ENCODE peak calls at places on chromosome 22, in four cellular contexts. A is activated CD8-positive, alpha-beta memory T cell treated with anti-CD3 and anti-CD28 coated beads for 48 hours; E is amniotic stem cell; U is DMS 273 treated with DMSO at 0.1 percent for 48 hours. H is an unnamed sample.

GRCh38 chr22:39360674-39361413 is 11.1 kb downstream of the SYNGR1 start:
- DNase-seq in E (no peak), A (no peak), U (no peak), H (no peak)

GRCh38 chr22:19871845-19872778 is 17.4 kb upstream of the GNB1L start:
- DNase-seq in U (no peak), A (no peak), E (no peak), H (no peak)

GRCh38 chr22:26768986-26769385 is 111.6 kb downstream of the MIAT start:
- DNase-seq in E (no peak), A (no peak), U (no peak), H (no peak)

GRCh38 chr22:20988573-20989322 is 6.7 kb downstream of the LZTR1 start:
- DNase-seq in E (no peak), A (no peak), U (no peak), H (no peak)

GRCh38 chr22:48894804-48895250 is 932.8 kb downstream of the BRD1 start:
- DNase-seq in U (no peak), A (no peak), E (no peak), H (no peak)

GRCh38 chr22:30234786-30235470 is 11.6 kb downstream of the LIF start:
- DNase-seq in E (no peak), A (no peak), U (peak; percentile 72), H (peak; percentile 48)

GRCh38 chr22:30226192-30226832 is 20.2 kb downstream of the LIF start:
- DNase-seq in A (no peak), U (no peak), E (no peak), H (peak; percentile 47)

GRCh38 chr22:21450320-21450831 is 16.8 kb upstream of the TMEM191C start:
- DNase-seq in E (no peak), A (no peak), U (no peak), H (no peak)

GRCh38 chr22:49408102-49408836 is 419.4 kb downstream of the BRD1 start:
- DNase-seq in U (no peak), A (no peak), E (no peak), H (no peak)

GRCh38 chr22:46073683-46074504 is 76.4 kb upstream of the PPARA start:
- DNase-seq in U (no peak), A (no peak), E (no peak), H (peak; percentile 44)

GRCh38 chr22:23888615-23889401 is 5.4 kb upstream of the MIF start:
- DNase-seq in E (no peak), A (no peak), U (no peak), H (peak; percentile 35)

GRCh38 chr22:39183991-39184585 is 31.6 kb upstream of the CBX7 start:
- DNase-seq in A (no peak), U (peak; percentile 53), E (no peak), H (peak; percentile 37)

GRCh38 chr22:23696326-23696851 is 5.6 kb downstream of the RGL4 start:
- DNase-seq in E (no peak), U (no peak), A (peak; percentile 45), H (no peak)

H was measured in EL.